ENCODE peak calls at places on chromosome 7, in ten cellular contexts. R is heart right ventricle; N is A549; Z is fibroblast of the aortic adventitia; H is lower leg skin; K is CD8-positive, alpha-beta T cell; J is GM12865; M is GM23338; L is adipocyte; V is body of pancreas. X is an unnamed sample.

GRCh38 chr7:96993980-96994379 is 11.4 kb upstream of the DLX6 start:
- DNase-seq in R (no peak), N (no peak), Z (no peak), H (no peak), K (no peak), J (no peak), M (no peak), L (no peak), V (no peak), X (no peak)

GRCh38 chr7:102282465-102283362 is 4.0 kb upstream of the SH2B2 start:
- DNase-seq in R (no peak), N (no peak), Z (no peak), H (no peak), K (no peak), J (no peak), M (no peak), L (no peak), V (no peak), X (no peak)

GRCh38 chr7:112059675-112060074 is 146.5 kb downstream of the DOCK4 start:
- DNase-seq in R (no peak), N (no peak), Z (no peak), H (no peak), K (no peak), J (no peak), M (no peak), L (no peak), V (no peak), X (no peak)

GRCh38 chr7:150665075-150665794 is 20.3 kb upstream of the GIMAP2 start:
- DNase-seq in R (no peak), N (no peak), Z (no peak), H (no peak), K (peak; percentile 40), J (no peak), M (no peak), L (no peak), V (no peak), X (no peak)

GRCh38 chr7:123533929-123534382 is 439 bp downstream of the IQUB start:
- DNase-seq in R (no peak), N (no peak), Z (peak; percentile 2), H (no peak), K (no peak), J (no peak), M (no peak), L (no peak), V (no peak), X (no peak)

GRCh38 chr7:117114272-117114671 is 161.0 kb downstream of the ST7 start:
- DNase-seq in R (no peak), N (no peak), Z (no peak), H (no peak), K (no peak), J (no peak), M (no peak), L (no peak), V (no peak), X (no peak)

GRCh38 chr7:12403287-12404181 is at the start of gene VWDE:
- DNase-seq in R (no peak), N (peak; percentile 61), Z (no peak), H (no peak), K (peak; percentile 15), J (peak; percentile 53), M (peak; percentile 94), L (peak; percentile 12), V (peak; percentile 36), X (no peak)

GRCh38 chr7:131196808-131197207 is 130.9 kb upstream of the MKLN1 start:
- DNase-seq in R (no peak), N (no peak), Z (peak; percentile 47), H (no peak), K (no peak), J (no peak), M (no peak), L (peak; percentile 33), V (no peak), X (no peak)

GRCh38 chr7:142587578-142588191 is 161.6 kb upstream of the PRSS1 start:
- DNase-seq in R (no peak), N (peak; percentile 88), Z (peak; percentile 76), H (no peak), K (no peak), J (peak; percentile 65), M (peak; percentile 82), L (peak; percentile 67), V (peak; percentile 49), X (no peak)

GRCh38 chr7:128082431-128082830 is 51.2 kb upstream of the LRRC4 start:
- DNase-seq in R (no peak), N (no peak), Z (no peak), H (no peak), K (no peak), J (no peak), M (no peak), L (no peak), V (no peak), X (no peak)

GRCh38 chr7:31104361-31105255 is 52.5 kb downstream of the ADCYAP1R1 start:
- DNase-seq in R (no peak), N (no peak), Z (no peak), H (no peak), K (no peak), J (no peak), M (no peak), L (no peak), V (no peak), X (no peak)

GRCh38 chr7:130841416-130841815 is 107.4 kb upstream of the KLF14 start:
- DNase-seq in R (no peak), N (no peak), Z (no peak), H (no peak), K (peak; percentile 36), J (peak; percentile 29), M (no peak), L (no peak), V (no peak), X (no peak)

GRCh38 chr7:101186839-101187448 is 6.9 kb upstream of the NAT16 start:
- DNase-seq in R (no peak), N (no peak), Z (no peak), H (no peak), K (no peak), J (no peak), M (no peak), L (no peak), V (no peak), X (no peak)

GRCh38 chr7:26856481-26856880 is 7.9 kb downstream of the SKAP2 start:
- DNase-seq in R (no peak), N (no peak), Z (no peak), H (no peak), K (no peak), J (no peak), M (no peak), L (no peak), V (no peak), X (no peak)
- H3K4me3 ChIP-seq in R (no peak overlapping the region), N (no peak overlapping the region), Z (no peak overlapping the region), H (no peak overlapping the region), K (no peak overlapping the region), J (no peak overlapping the region), M (no peak overlapping the region), L (peak overlapping the region; percentile 72), V (no peak overlapping the region), X (no peak overlapping the region)

DNA sequence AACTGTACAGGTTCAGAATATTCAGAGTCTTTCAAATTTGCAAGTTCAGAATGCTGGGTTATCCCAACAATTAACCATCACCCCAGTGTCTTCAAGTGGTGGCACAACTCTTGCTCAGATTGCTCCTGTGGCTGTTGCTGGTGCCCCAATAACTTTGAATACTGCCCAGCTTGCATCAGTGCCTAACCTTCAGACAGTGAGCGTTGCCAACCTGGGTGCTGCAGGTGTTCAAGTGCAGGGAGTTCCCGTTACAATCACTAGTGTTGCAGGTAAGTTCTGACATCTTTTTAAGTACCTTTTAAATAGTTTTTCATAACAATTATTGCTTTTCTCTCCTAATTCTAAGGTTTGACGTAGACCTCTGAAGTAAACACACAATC is 2.7 kb downstream of the SP4 start:
- DNase-seq in R (no peak), N (no peak), Z (no peak), H (no peak), K (no peak), J (peak; percentile 11), M (no peak), L (no peak), V (peak; percentile 38), X (no peak)
- H3K4me3 ChIP-seq in R (no peak overlapping the region), N (no peak overlapping the region), Z (no peak overlapping the region), H (no peak overlapping the region), K (peak overlapping the region; percentile 4), J (peak overlapping the region; percentile 56), M (peak overlapping the region; percentile 52), L (no peak overlapping the region), V (no peak overlapping the region), X (no peak overlapping the region)

DNA sequence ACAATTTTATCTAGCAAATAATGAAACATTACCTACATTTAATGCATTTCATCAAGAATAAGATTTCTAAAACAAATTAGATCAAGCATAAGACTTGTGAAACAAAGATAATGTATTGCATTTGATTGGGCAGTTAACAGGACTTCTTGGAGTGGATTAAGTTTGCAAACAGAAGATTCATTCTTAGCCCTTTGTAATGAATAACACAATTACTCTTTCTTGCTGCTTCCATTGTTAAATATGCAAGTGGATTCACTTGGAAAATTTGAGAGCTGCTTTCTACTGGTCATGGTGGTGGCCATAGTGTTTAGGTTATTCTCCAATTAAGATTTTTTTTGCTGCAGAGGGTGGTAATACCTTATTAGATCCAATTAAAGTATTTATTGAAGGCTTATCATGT is 6.0 kb downstream of the PPP1R9A start:
- DNase-seq in R (no peak), N (no peak), Z (no peak), H (no peak), K (no peak), J (no peak), M (no peak), L (no peak), V (no peak), X (no peak)
- H3K4me3 ChIP-seq in R (no peak overlapping the region), N (no peak overlapping the region), Z (no peak overlapping the region), H (no peak overlapping the region), K (no peak overlapping the region), J (no peak overlapping the region), M (peak overlapping the region; percentile 30), L (no peak overlapping the region), V (no peak overlapping the region), X (no peak overlapping the region)

DNA sequence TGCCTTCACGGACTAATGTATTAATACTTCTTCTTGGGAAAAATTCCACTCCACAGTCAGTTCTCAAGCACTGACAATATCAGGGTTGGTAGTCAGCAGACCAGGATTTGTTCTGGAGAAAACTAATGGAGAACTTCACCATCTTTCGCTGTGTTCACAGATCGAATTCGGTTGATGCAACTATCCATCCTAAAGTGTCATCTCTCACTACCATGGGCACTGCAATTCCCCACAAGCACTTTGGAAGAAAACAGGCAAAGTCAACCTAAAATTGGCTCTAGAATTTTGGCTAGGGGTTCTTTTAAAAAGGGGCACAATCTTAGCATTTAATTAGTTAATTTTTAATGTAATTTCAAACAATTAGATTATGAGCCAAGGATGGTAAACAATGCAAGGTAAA is 164.4 kb downstream of the HGF start:
- DNase-seq in R (no peak), N (no peak), Z (no peak), H (no peak), K (no peak), J (no peak), M (no peak), L (no peak), V (no peak), X (no peak)
- H3K4me3 ChIP-seq in R (no peak overlapping the region), N (no peak overlapping the region), Z (no peak overlapping the region), H (no peak overlapping the region), K (no peak overlapping the region), J (no peak overlapping the region), M (no peak overlapping the region), L (no peak overlapping the region), V (no peak overlapping the region), X (no peak overlapping the region)

X was measured in skeletal muscle cell.